ENCODE peak calls at places on chromosomes 11 and 22, in five cellular contexts. P is T-helper 2 cell, L is brain microvascular endothelial cell, W is RKO, G is uterus. H is an unnamed sample.
A peak's percentile ranks its signal among the peaks of the same experiment; 100 is the strongest.

GRCh38 chr11:15911377-15912044 is 444.8 kb downstream of the SOX6 start:
- DNase-seq in P (no peak), L (no peak), W (no peak), G (peak; percentile 39), H (no peak)

GRCh38 chr11:102560555-102561011 is 30.0 kb upstream of the MMP7 start:
- DNase-seq in P (peak; percentile 7), L (peak; percentile 38), W (no peak), G (peak; percentile 37), H (peak; percentile 99)

GRCh38 chr11:102111787-102112653 is 1.8 kb downstream of the YAP1 start:
- DNase-seq in P (no peak), L (peak; percentile 85), W (peak; percentile 98), G (peak; percentile 59), H (peak; percentile 59)

GRCh38 chr22:29208879-29209623 is 3.4 kb downstream of the EMID1 start:
- DNase-seq in P (no peak), L (no peak), W (no peak), G (no peak), H (no peak)

GRCh38 chr11:2100361-2101170 is 38.6 kb downstream of the IGF2 start:
- DNase-seq in P (no peak), L (no peak), W (no peak), G (no peak), H (no peak)

GRCh38 chr11:117874910-117875396 is 1.5 kb downstream of the FXYD6 start:
- DNase-seq in P (no peak), L (no peak), W (no peak), G (no peak), H (no peak)

GRCh38 chr11:84316866-84317560 is 1030.8 kb upstream of the CCDC90B start:
- DNase-seq in P (no peak), L (peak; percentile 56), W (peak; percentile 8), G (no peak), H (peak; percentile 1)

GRCh38 chr11:67345949-67346819 is 7.2 kb downstream of the POLD4 start:
- DNase-seq in P (no peak), L (peak; percentile 27), W (peak; percentile 60), G (no peak), H (no peak)

GRCh38 chr11:104870910-104871309 is 27.4 kb downstream of the CASP12 start:
- DNase-seq in P (no peak), L (no peak), W (no peak), G (no peak), H (peak; percentile 70)

GRCh38 chr11:46309669-46310288 is 32.3 kb downstream of the CREB3L1 start:
- DNase-seq in P (no peak), L (no peak), W (no peak), G (no peak), H (no peak)

GRCh38 chr22:48658871-48659270 is 1168.8 kb downstream of the BRD1 start:
- DNase-seq in P (no peak), L (no peak), W (no peak), G (no peak), H (no peak)

GRCh38 chr11:133082851-133083488 is 449.3 kb downstream of the OPCML start:
- DNase-seq in P (no peak), L (peak; percentile 6), W (no peak), G (no peak), H (no peak)

GRCh38 chr11:9941991-9942390 is 278.1 kb downstream of the SWAP70 start:
- DNase-seq in P (no peak), L (no peak), W (no peak), G (no peak), H (no peak)

GRCh38 chr11:2661173-2662023 is 38.4 kb downstream of the KCNQ1OT1 start:
- DNase-seq in P (no peak), L (no peak), W (no peak), G (no peak), H (no peak)

GRCh38 chr11:72848846-72849466 is 34.7 kb downstream of the ATG16L2 start:
- DNase-seq in P (no peak), L (no peak), W (peak; percentile 25), G (peak; percentile 44), H (no peak)

GRCh38 chr11:77525455-77526091 is 51.7 kb upstream of the PAK1 start:
- DNase-seq in P (no peak), L (no peak), W (peak; percentile 26), G (no peak), H (no peak)

GRCh38 chr11:41334007-41334933 is 125.2 kb downstream of the LRRC4C start:
- DNase-seq in P (no peak), L (no peak), W (no peak), G (no peak), H (no peak)

GRCh38 chr11:1074244-1075221 is at the start of gene MUC2:
- DNase-seq in P (no peak), L (no peak), W (no peak), G (peak; percentile 13), H (no peak)

GRCh38 chr11:132779487-132779886 is 752.8 kb downstream of the OPCML start:
- DNase-seq in P (no peak), L (peak; percentile 12), W (no peak), G (no peak), H (no peak)